ENCODE peak calls at places on chromosomes 16 and 17, in four cellular contexts. S, I, G and H are unnamed samples.
A peak's percentile ranks its signal among the peaks of the same experiment; 100 is the strongest.

GRCh38 chr17:63222655-63223054 is 223.5 kb downstream of the CYB561 start:
- DNase-seq in S (no peak), I (no peak), G (no peak), H (peak; percentile 10)

GRCh38 chr17:11671151-11671550 is 72.9 kb downstream of the DNAH9 start:
- DNase-seq in S (no peak), I (no peak), G (no peak), H (no peak)

GRCh38 chr17:55648086-55648485 is 74.6 kb downstream of the TMEM100 start:
- DNase-seq in S (no peak), I (no peak), G (no peak), H (no peak)

GRCh38 chr16:85882181-85882810 is 16.7 kb upstream of the IRF8 start:
- DNase-seq in S (no peak), I (no peak), G (no peak), H (no peak)

GRCh38 chr17:11506635-11507034 is 91.6 kb upstream of the DNAH9 start:
- DNase-seq in S (no peak), I (no peak), G (no peak), H (no peak)

GRCh38 chr17:59296190-59296589 is 35.3 kb upstream of the YPEL2 start:
- DNase-seq in S (no peak), I (no peak), G (no peak), H (no peak)

GRCh38 chr17:74567397-74567796 is at the start of gene CD300H:
- DNase-seq in S (no peak), I (no peak), G (no peak), H (no peak)

GRCh38 chr17:12634789-12635414 is 30.8 kb upstream of the MYOCD start:
- DNase-seq in S (no peak), I (no peak), G (no peak), H (no peak)

GRCh38 chr16:37511-37910 is 15.9 kb downstream of the POLR3K start:
- DNase-seq in S (no peak), I (no peak), G (no peak), H (no peak)

GRCh38 chr17:78817123-78817522 is 23.5 kb downstream of the USP36 start:
- DNase-seq in S (no peak), I (peak; percentile 83), G (no peak), H (no peak)

GRCh38 chr17:17511971-17512858 is 16.0 kb upstream of the RASD1 start:
- DNase-seq in S (no peak), I (no peak), G (no peak), H (peak; percentile 72)

GRCh38 chr16:46908540-46909372 is 24.6 kb downstream of the GPT2 start:
- DNase-seq in S (peak; percentile 53), I (peak; percentile 30), G (peak; percentile 63), H (peak; percentile 76)

GRCh38 chr16:58481931-58482330 is 18.0 kb upstream of the NDRG4 start:
- DNase-seq in S (no peak), I (no peak), G (no peak), H (no peak)

GRCh38 chr17:44322236-44322895 is 2.3 kb downstream of the SLC25A39 start:
- DNase-seq in S (no peak), I (no peak), G (no peak), H (no peak)